ENCODE peak calls at places on chromosomes 6 and 20, in four cellular contexts. O is amniotic stem cell, Y is neural crest cell, T is SK-N-MC. Q is an unnamed sample.

GRCh38 chr20:61907081-61907891 is 158.4 kb downstream of the TAF4 start:
- DNase-seq in O (no peak), Y (no peak), T (no peak), Q (no peak)

GRCh38 chr6:119891206-119891605 is 541.6 kb upstream of the MAN1A1 start:
- DNase-seq in O (no peak), Y (no peak), T (no peak), Q (no peak)

GRCh38 chr6:36247691-36248090 is 22.2 kb upstream of the PNPLA1 start:
- DNase-seq in O (no peak), Y (no peak), T (no peak), Q (no peak)

GRCh38 chr20:35731862-35732643 is 10.0 kb downstream of the RBM39 start:
- DNase-seq in O (no peak), Y (no peak), T (no peak), Q (no peak)

GRCh38 chr20:13102237-13102636 is 93.5 kb downstream of the SPTLC3 start:
- DNase-seq in O (no peak), Y (no peak), T (no peak), Q (no peak)

GRCh38 chr20:63149531-63150207 is 66.3 kb downstream of the YTHDF1 start:
- DNase-seq in O (no peak), Y (no peak), T (no peak), Q (no peak)

GRCh38 chr6:73579851-73580246 is 59.0 kb upstream of the EEF1A1 start:
- DNase-seq in O (peak), Y (no peak), T (no peak), Q (no peak)

GRCh38 chr20:53037621-53038020 is 65.5 kb downstream of the TSHZ2 start:
- DNase-seq in O (no peak), Y (no peak), T (no peak), Q (no peak)

GRCh38 chr20:36384022-36384619 is 78.0 kb downstream of the DLGAP4 start:
- DNase-seq in O (no peak), Y (peak), T (peak), Q (peak)

GRCh38 chr6:157840776-157841175 is 17.7 kb downstream of the SNX9 start:
- DNase-seq in O (no peak), Y (no peak), T (no peak), Q (no peak)

GRCh38 chr6:8507286-8507685 is 71.9 kb upstream of the SLC35B3 start:
- DNase-seq in O (no peak), Y (no peak), T (no peak), Q (no peak)

GRCh38 chr6:105459049-105459448 is 56.2 kb upstream of the PREP start:
- DNase-seq in O (no peak), Y (no peak), T (no peak), Q (no peak)

GRCh38 chr6:121951918-121952379 is 447.5 kb upstream of the HSF2 start:
- DNase-seq in O (peak), Y (no peak), T (no peak), Q (no peak)

GRCh38 chr20:16926626-16927025 is 178.5 kb downstream of the OTOR start:
- DNase-seq in O (no peak), Y (no peak), T (no peak), Q (no peak)

GRCh38 chr6:14610141-14610540 is 492.6 kb downstream of the CD83 start:
- DNase-seq in O (no peak), Y (no peak), T (no peak), Q (no peak)

GRCh38 chr6:4774715-4775590 is 1.3 kb upstream of the CDYL start:
- DNase-seq in O (no peak), Y (peak), T (no peak), Q (no peak)

GRCh38 chr20:6882911-6883310 is 115.4 kb downstream of the BMP2 start:
- DNase-seq in O (no peak), Y (no peak), T (no peak), Q (no peak)

GRCh38 chr6:113823916-113824315 is 33.2 kb upstream of the MARCKS start:
- DNase-seq in O (no peak), Y (no peak), T (no peak), Q (no peak)

GRCh38 chr6:129189266-129189665 is 306.3 kb downstream of the LAMA2 start:
- DNase-seq in O (no peak), Y (no peak), T (no peak), Q (no peak)

GRCh38 chr6:136011475-136011874 is 160.0 kb downstream of the PDE7B start:
- DNase-seq in O (no peak), Y (no peak), T (no peak), Q (no peak)

GRCh38 chr6:1729752-1730140 is 120.0 kb downstream of the FOXC1 start:
- DNase-seq in O (no peak), Y (no peak), T (no peak), Q (no peak)

GRCh38 chr6:139695361-139695760 is 320.9 kb upstream of the CITED2 start:
- DNase-seq in O (no peak), Y (no peak), T (no peak), Q (no peak)

GRCh38 chr6:154508573-154509375 is 1.7 kb downstream of the CNKSR3 start:
- DNase-seq in O (no peak), Y (no peak), T (no peak), Q (no peak)

GRCh38 chr6:7153807-7154206 is 46.0 kb downstream of the RREB1 start:
- DNase-seq in O (no peak), Y (no peak), T (no peak), Q (no peak)